ENCODE peak calls at places on chromosome 6, in seven cellular contexts. One of them, this sample, is unnamed.

GRCh38 chr6:149563203-149563927 is 2.8 kb upstream of the GINM1 start:
- DNase-seq in bronchial epithelial cell: peak; percentile 89
- DNase-seq in fibroblast of the aortic adventitia: peak; percentile 88
- DNase-seq in mucosa of descending colon: no peak
- DNase-seq in KBM-7: no peak
- DNase-seq in NCI-H1436 treated with DMSO at 0.1 percent for 48 hours: no peak
- DNase-seq in sciatic nerve: no peak
- DNase-seq in this sample: no peak

GRCh38 chr6:14016930-14017625 is 92.3 kb downstream of the RNF182 start:
- DNase-seq in fibroblast of the aortic adventitia: peak; percentile 13
- DNase-seq in KBM-7: no peak
- DNase-seq in mucosa of descending colon: no peak
- DNase-seq in sciatic nerve: no peak
- DNase-seq in bronchial epithelial cell: no peak
- DNase-seq in NCI-H1436 treated with DMSO at 0.1 percent for 48 hours: no peak
- DNase-seq in this sample: no peak

GRCh38 chr6:45965787-45966186 is 49.9 kb downstream of the CLIC5 start:
- DNase-seq in sciatic nerve: no peak
- DNase-seq in KBM-7: no peak
- DNase-seq in mucosa of descending colon: no peak
- DNase-seq in bronchial epithelial cell: peak; percentile 61
- DNase-seq in fibroblast of the aortic adventitia: peak; percentile 48
- DNase-seq in NCI-H1436 treated with DMSO at 0.1 percent for 48 hours: no peak
- DNase-seq in this sample: no peak

GRCh38 chr6:87333591-87334181 is 4.6 kb upstream of the GJB7 start:
- DNase-seq in KBM-7: peak; percentile 55
- DNase-seq in mucosa of descending colon: no peak
- DNase-seq in NCI-H1436 treated with DMSO at 0.1 percent for 48 hours: no peak
- DNase-seq in bronchial epithelial cell: peak; percentile 40
- DNase-seq in sciatic nerve: no peak
- DNase-seq in fibroblast of the aortic adventitia: peak; percentile 34
- DNase-seq in this sample: no peak

GRCh38 chr6:112539355-112539754 is 192.2 kb downstream of the RFPL4B start:
- DNase-seq in KBM-7: no peak
- DNase-seq in mucosa of descending colon: no peak
- DNase-seq in NCI-H1436 treated with DMSO at 0.1 percent for 48 hours: no peak
- DNase-seq in fibroblast of the aortic adventitia: no peak
- DNase-seq in bronchial epithelial cell: no peak
- DNase-seq in sciatic nerve: no peak
- DNase-seq in this sample: no peak

GRCh38 chr6:125853740-125854139 is 63.0 kb downstream of the NCOA7 start:
- DNase-seq in sciatic nerve: no peak
- DNase-seq in NCI-H1436 treated with DMSO at 0.1 percent for 48 hours: no peak
- DNase-seq in mucosa of descending colon: no peak
- DNase-seq in fibroblast of the aortic adventitia: no peak
- DNase-seq in KBM-7: no peak
- DNase-seq in bronchial epithelial cell: no peak
- DNase-seq in this sample: no peak

GRCh38 chr6:136764522-136764993 is 27.7 kb downstream of the MAP3K5 start:
- DNase-seq in NCI-H1436 treated with DMSO at 0.1 percent for 48 hours: no peak
- DNase-seq in mucosa of descending colon: no peak
- DNase-seq in bronchial epithelial cell: no peak
- DNase-seq in fibroblast of the aortic adventitia: no peak
- DNase-seq in sciatic nerve: no peak
- DNase-seq in KBM-7: no peak
- DNase-seq in this sample: no peak

GRCh38 chr6:133774356-133774755 is 114.6 kb upstream of the TCF21 start:
- DNase-seq in KBM-7: peak; percentile 4
- DNase-seq in sciatic nerve: no peak
- DNase-seq in NCI-H1436 treated with DMSO at 0.1 percent for 48 hours: no peak
- DNase-seq in bronchial epithelial cell: peak; percentile 84
- DNase-seq in fibroblast of the aortic adventitia: peak; percentile 58
- DNase-seq in mucosa of descending colon: no peak
- DNase-seq in this sample: no peak

GRCh38 chr6:170281331-170282292 is 9.3 kb downstream of the DLL1 start:
- DNase-seq in sciatic nerve: no peak
- DNase-seq in NCI-H1436 treated with DMSO at 0.1 percent for 48 hours: no peak
- DNase-seq in fibroblast of the aortic adventitia: no peak
- DNase-seq in mucosa of descending colon: no peak
- DNase-seq in bronchial epithelial cell: no peak
- DNase-seq in KBM-7: no peak
- DNase-seq in this sample: peak; percentile 31

GRCh38 chr6:136893187-136893586 is 28.9 kb upstream of the SLC35D3 start:
- DNase-seq in NCI-H1436 treated with DMSO at 0.1 percent for 48 hours: no peak
- DNase-seq in sciatic nerve: no peak
- DNase-seq in fibroblast of the aortic adventitia: no peak
- DNase-seq in mucosa of descending colon: no peak
- DNase-seq in bronchial epithelial cell: no peak
- DNase-seq in KBM-7: no peak
- DNase-seq in this sample: no peak

This sample was measured in RWPE2.